ENCODE peak calls at places on chromosomes 2 and 18, in nine cellular contexts. B is naive thymus-derived CD4-positive, alpha-beta T cell; V is left ventricle myocardium superior; A is activated effector memory CD4-positive, alpha-beta T cell treated with Interleukin-2 at 50 U/mL for 16 hours; Y is activated gamma-delta T cell treated with anti-CD3 and anti-CD28 coated beads, Interleukin-2, amount 50 U/mL, for 16 hours; Z is lower leg skin; Q is lower lobe of right lung; O is GM04504; K is NCI-H524. R is an unnamed sample.

GRCh38 chr2:9415770-9416169 is 7.6 kb downstream of the ITGB1BP1 start:
- DNase-seq in B (no peak), V (no peak), A (no peak), Y (no peak), Z (peak; percentile 74), Q (no peak), O (no peak), K (no peak), R (no peak)

GRCh38 chr2:212124597-212124996 is 414.0 kb downstream of the ERBB4 start:
- DNase-seq in B (no peak), V (no peak), A (no peak), Y (no peak), Z (no peak), Q (no peak), O (no peak), K (no peak), R (peak; percentile 42)

GRCh38 chr2:64626963-64627760 is 26.6 kb downstream of the SERTAD2 start:
- DNase-seq in B (no peak), V (no peak), A (no peak), Y (no peak), Z (peak; percentile 81), Q (no peak), O (no peak), K (peak; percentile 89), R (no peak)

GRCh38 chr2:230162981-230163380 is 56.8 kb downstream of the SP110 start:
- DNase-seq in B (no peak), V (no peak), A (no peak), Y (no peak), Z (no peak), Q (no peak), O (no peak), K (peak; percentile 4), R (no peak)

GRCh38 chr18:27712066-27712465 is 464.9 kb downstream of the CDH2 start:
- DNase-seq in B (no peak), V (no peak), A (no peak), Y (no peak), Z (no peak), Q (no peak), O (no peak), K (peak; percentile 80), R (no peak)

GRCh38 chr2:61978522-61978921 is 73.0 kb downstream of the COMMD1 start:
- DNase-seq in B (no peak), V (no peak), A (no peak), Y (no peak), Z (no peak), Q (no peak), O (no peak), K (no peak), R (peak; percentile 67)

GRCh38 chr2:42840141-42840540 is 47.8 kb upstream of the HAAO start:
- DNase-seq in B (no peak), V (no peak), A (no peak), Y (no peak), Z (peak; percentile 42), Q (no peak), O (no peak), K (no peak), R (no peak)

GRCh38 chr18:61803393-61803792 is 89.4 kb downstream of the RNF152 start:
- DNase-seq in B (no peak), V (no peak), A (no peak), Y (no peak), Z (no peak), Q (no peak), O (no peak), K (no peak), R (no peak)

GRCh38 chr2:177275671-177276070 is 11.1 kb upstream of the NFE2L2 start:
- DNase-seq in B (no peak), V (no peak), A (no peak), Y (no peak), Z (no peak), Q (no peak), O (no peak), K (no peak), R (no peak)

GRCh38 chr2:154616659-154617058 is 81.8 kb upstream of the KCNJ3 start:
- DNase-seq in B (no peak), V (no peak), A (no peak), Y (no peak), Z (no peak), Q (no peak), O (no peak), K (no peak), R (no peak)

GRCh38 chr2:105325389-105325963 is 4.1 kb downstream of the TGFBRAP1 start:
- DNase-seq in B (no peak), V (no peak), A (no peak), Y (no peak), Z (no peak), Q (no peak), O (peak; percentile 66), K (no peak), R (no peak)

GRCh38 chr2:67581751-67582150 is 184.6 kb downstream of the ETAA1 start:
- DNase-seq in B (no peak), V (no peak), A (no peak), Y (no peak), Z (no peak), Q (no peak), O (no peak), K (peak; percentile 10), R (no peak)

GRCh38 chr2:16010951-16011620 is 70.7 kb downstream of the MYCN start:
- DNase-seq in B (no peak), V (no peak), A (no peak), Y (no peak), Z (no peak), Q (no peak), O (no peak), K (no peak), R (no peak)

R was measured in right lobe of liver.